ENCODE peak calls at places on chromosomes 7 and 10, in ten cellular contexts. One of them, this sample, is unnamed.

GRCh38 chr7:90853205-90853604 is 257.1 kb downstream of the CDK14 start:
- DNase-seq in GM04504: no peak
- DNase-seq in AG08395: no peak
- DNase-seq in stomach: no peak
- DNase-seq in GM04503: no peak
- DNase-seq in stromal cell of bone marrow: no peak
- DNase-seq in astrocyte of the spinal cord: no peak
- DNase-seq in epithelial cell of esophagus: no peak
- DNase-seq in nucleus accumbens: no peak
- DNase-seq in neural crest cell: no peak
- DNase-seq in this sample: no peak

GRCh38 chr10:84200537-84201243 is 6.4 kb downstream of the CDHR1 start:
- DNase-seq in GM04504: no peak
- DNase-seq in AG08395: no peak
- DNase-seq in stomach: no peak
- DNase-seq in GM04503: no peak
- DNase-seq in stromal cell of bone marrow: no peak
- DNase-seq in astrocyte of the spinal cord: no peak
- DNase-seq in epithelial cell of esophagus: no peak
- DNase-seq in nucleus accumbens: no peak
- DNase-seq in neural crest cell: no peak
- DNase-seq in this sample: no peak

GRCh38 chr7:82810558-82811259 is 352.0 kb downstream of the PCLO start:
- DNase-seq in GM04504: peak
- DNase-seq in AG08395: peak
- DNase-seq in stomach: no peak
- DNase-seq in GM04503: peak
- DNase-seq in stromal cell of bone marrow: peak
- DNase-seq in astrocyte of the spinal cord: peak
- DNase-seq in epithelial cell of esophagus: peak
- DNase-seq in nucleus accumbens: no peak
- DNase-seq in neural crest cell: peak
- DNase-seq in this sample: peak

GRCh38 chr10:124742418-124743187 is 1.6 kb downstream of the FAM53B start:
- DNase-seq in GM04504: no peak
- DNase-seq in AG08395: no peak
- DNase-seq in stomach: no peak
- DNase-seq in GM04503: no peak
- DNase-seq in stromal cell of bone marrow: no peak
- DNase-seq in astrocyte of the spinal cord: no peak
- DNase-seq in epithelial cell of esophagus: no peak
- DNase-seq in nucleus accumbens: no peak
- DNase-seq in neural crest cell: peak
- DNase-seq in this sample: peak

GRCh38 chr7:64951250-64951848 is 39.5 kb downstream of the ZNF117 start:
- DNase-seq in GM04504: peak
- DNase-seq in AG08395: peak
- DNase-seq in stomach: no peak
- DNase-seq in GM04503: peak
- DNase-seq in stromal cell of bone marrow: peak
- DNase-seq in astrocyte of the spinal cord: peak
- DNase-seq in epithelial cell of esophagus: peak
- DNase-seq in nucleus accumbens: no peak
- DNase-seq in neural crest cell: no peak
- DNase-seq in this sample: peak

GRCh38 chr7:110856704-110857103 is 234.2 kb upstream of the LRRN3 start:
- DNase-seq in GM04504: no peak
- DNase-seq in AG08395: no peak
- DNase-seq in stomach: no peak
- DNase-seq in GM04503: no peak
- DNase-seq in stromal cell of bone marrow: no peak
- DNase-seq in astrocyte of the spinal cord: peak
- DNase-seq in epithelial cell of esophagus: peak
- DNase-seq in nucleus accumbens: no peak
- DNase-seq in neural crest cell: no peak
- DNase-seq in this sample: peak

GRCh38 chr7:45267262-45267661 is 109.7 kb downstream of the RAMP3 start:
- DNase-seq in GM04504: no peak
- DNase-seq in AG08395: peak
- DNase-seq in stomach: no peak
- DNase-seq in GM04503: no peak
- DNase-seq in stromal cell of bone marrow: peak
- DNase-seq in astrocyte of the spinal cord: peak
- DNase-seq in epithelial cell of esophagus: peak
- DNase-seq in nucleus accumbens: no peak
- DNase-seq in neural crest cell: no peak
- DNase-seq in this sample: no peak

GRCh38 chr10:60978287-60979115 is 34.5 kb upstream of the RHOBTB1 start:
- DNase-seq in GM04504: no peak
- DNase-seq in AG08395: no peak
- DNase-seq in stomach: no peak
- DNase-seq in GM04503: no peak
- DNase-seq in stromal cell of bone marrow: no peak
- DNase-seq in astrocyte of the spinal cord: no peak
- DNase-seq in epithelial cell of esophagus: peak
- DNase-seq in nucleus accumbens: peak
- DNase-seq in neural crest cell: no peak
- DNase-seq in this sample: peak

GRCh38 chr7:111239437-111239836 is 148.5 kb downstream of the LRRN3 start:
- DNase-seq in GM04504: no peak
- DNase-seq in AG08395: no peak
- DNase-seq in stomach: no peak
- DNase-seq in GM04503: no peak
- DNase-seq in stromal cell of bone marrow: no peak
- DNase-seq in astrocyte of the spinal cord: no peak
- DNase-seq in epithelial cell of esophagus: no peak
- DNase-seq in nucleus accumbens: no peak
- DNase-seq in neural crest cell: no peak
- DNase-seq in this sample: no peak

GRCh38 chr7:91784469-91784868 is 96.0 kb downstream of the MTERF1 start:
- DNase-seq in GM04504: peak
- DNase-seq in AG08395: peak
- DNase-seq in stomach: no peak
- DNase-seq in GM04503: peak
- DNase-seq in stromal cell of bone marrow: peak
- DNase-seq in astrocyte of the spinal cord: peak
- DNase-seq in epithelial cell of esophagus: peak
- DNase-seq in nucleus accumbens: no peak
- DNase-seq in neural crest cell: no peak
- DNase-seq in this sample: no peak

GRCh38 chr7:29019896-29020295 is 61.8 kb upstream of the TRIL start:
- DNase-seq in GM04504: no peak
- DNase-seq in AG08395: no peak
- DNase-seq in stomach: no peak
- DNase-seq in GM04503: no peak
- DNase-seq in stromal cell of bone marrow: no peak
- DNase-seq in astrocyte of the spinal cord: no peak
- DNase-seq in epithelial cell of esophagus: no peak
- DNase-seq in nucleus accumbens: peak
- DNase-seq in neural crest cell: no peak
- DNase-seq in this sample: peak

GRCh38 chr7:19932549-19933249 is 159.3 kb upstream of the TMEM196 start:
- DNase-seq in GM04504: no peak
- DNase-seq in AG08395: no peak
- DNase-seq in stomach: no peak
- DNase-seq in GM04503: no peak
- DNase-seq in stromal cell of bone marrow: no peak
- DNase-seq in astrocyte of the spinal cord: no peak
- DNase-seq in epithelial cell of esophagus: no peak
- DNase-seq in nucleus accumbens: no peak
- DNase-seq in neural crest cell: no peak
- DNase-seq in this sample: no peak

GRCh38 chr10:31358688-31359330 is 39.8 kb downstream of the ZEB1 start:
- DNase-seq in GM04504: no peak
- DNase-seq in AG08395: peak
- DNase-seq in stomach: no peak
- DNase-seq in GM04503: no peak
- DNase-seq in stromal cell of bone marrow: no peak
- DNase-seq in astrocyte of the spinal cord: no peak
- DNase-seq in epithelial cell of esophagus: no peak
- DNase-seq in nucleus accumbens: no peak
- DNase-seq in neural crest cell: no peak
- DNase-seq in this sample: no peak

GRCh38 chr7:47225387-47226170 is 356.3 kb downstream of the TNS3 start:
- DNase-seq in GM04504: no peak
- DNase-seq in AG08395: peak
- DNase-seq in stomach: no peak
- DNase-seq in GM04503: no peak
- DNase-seq in stromal cell of bone marrow: no peak
- DNase-seq in astrocyte of the spinal cord: no peak
- DNase-seq in epithelial cell of esophagus: no peak
- DNase-seq in nucleus accumbens: no peak
- DNase-seq in neural crest cell: no peak
- DNase-seq in this sample: no peak

GRCh38 chr7:55063633-55064032 is 44.8 kb downstream of the EGFR start:
- DNase-seq in GM04504: no peak
- DNase-seq in AG08395: no peak
- DNase-seq in stomach: no peak
- DNase-seq in GM04503: no peak
- DNase-seq in stromal cell of bone marrow: no peak
- DNase-seq in astrocyte of the spinal cord: peak
- DNase-seq in epithelial cell of esophagus: peak
- DNase-seq in nucleus accumbens: no peak
- DNase-seq in neural crest cell: no peak
- DNase-seq in this sample: no peak

GRCh38 chr7:104803931-104804330 is 210.1 kb upstream of the KMT2E start:
- DNase-seq in GM04504: no peak
- DNase-seq in AG08395: no peak
- DNase-seq in stomach: no peak
- DNase-seq in GM04503: no peak
- DNase-seq in stromal cell of bone marrow: no peak
- DNase-seq in astrocyte of the spinal cord: no peak
- DNase-seq in epithelial cell of esophagus: no peak
- DNase-seq in nucleus accumbens: no peak
- DNase-seq in neural crest cell: no peak
- DNase-seq in this sample: no peak

GRCh38 chr7:51123322-51124021 is 193.1 kb downstream of the COBL start:
- DNase-seq in GM04504: peak
- DNase-seq in AG08395: peak
- DNase-seq in stomach: no peak
- DNase-seq in GM04503: peak
- DNase-seq in stromal cell of bone marrow: peak
- DNase-seq in astrocyte of the spinal cord: peak
- DNase-seq in epithelial cell of esophagus: peak
- DNase-seq in nucleus accumbens: peak
- DNase-seq in neural crest cell: no peak
- DNase-seq in this sample: no peak

This sample was measured in SJCRH30.